ENCODE peak calls at places on chromosomes 7 and 10, in seven cellular contexts. R, Z, X, A, V, I and E are unnamed samples. For H3K4me1, the result is how much of the 10 kb centered on the place peaks cover.

GRCh38 chr10:72673280-72673679 is 18.7 kb upstream of the MCU start:
- DNase-seq in R (no peak), Z (no peak), X (no peak), A (no peak), V (no peak), I (no peak), E (no peak)

GRCh38 chr10:63266337-63267327 is 133.5 kb downstream of the NRBF2 start:
- DNase-seq in R (no peak), Z (no peak), X (no peak), A (no peak), V (no peak), I (no peak), E (no peak)

GRCh38 chr10:91974960-91975359 is 51.4 kb downstream of the BTAF1 start:
- DNase-seq in R (peak), Z (no peak), X (no peak), A (peak), V (no peak), I (no peak), E (no peak)

GRCh38 chr10:120426306-120426705 is 30.7 kb upstream of the PLPP4 start:
- DNase-seq in R (no peak), Z (no peak), X (no peak), A (no peak), V (no peak), I (no peak), E (no peak)

GRCh38 chr10:21518629-21519321 is 6.7 kb downstream of the SKIDA1 start:
- DNase-seq in R (peak), Z (peak), X (no peak), A (peak), V (no peak), I (no peak), E (no peak)

GRCh38 chr7:75888464-75889222 is 9.8 kb downstream of the RHBDD2 start:
- DNase-seq in R (no peak), Z (no peak), X (no peak), A (no peak), V (no peak), I (no peak), E (no peak)

GRCh38 chr7:107051376-107051775 is 6.9 kb downstream of the PRKAR2B start:
- DNase-seq in R (no peak), Z (no peak), X (no peak), A (peak), V (no peak), I (no peak), E (no peak)

GRCh38 chr7:140242057-140243031 is 65.6 kb upstream of the KDM7A start:
- DNase-seq in R (no peak), Z (peak), X (no peak), A (no peak), V (no peak), I (no peak), E (no peak)

GRCh38 chr10:34861293-34862004 is 46.4 kb upstream of the PARD3 start:
- DNase-seq in R (peak), Z (no peak), X (no peak), A (peak), V (no peak), I (no peak), E (no peak)

GRCh38 chr10:88810196-88810961 is 7.8 kb downstream of the LIPM start:
- DNase-seq in R (peak), Z (peak), X (peak), A (peak), V (peak), I (no peak), E (peak)

GRCh38 chr10:79184141-79184625 is 115.4 kb downstream of the ZMIZ1 start:
- DNase-seq in R (peak), Z (peak), X (peak), A (peak), V (peak), I (no peak), E (no peak)

GRCh38 chr7:13165854-13166253 is 478.4 kb downstream of the ARL4A start:
- DNase-seq in R (no peak), Z (no peak), X (no peak), A (no peak), V (no peak), I (no peak), E (no peak)

GRCh38 chr10:17647316-17647715 is 3.4 kb downstream of the STAM start:
- DNase-seq in R (no peak), Z (no peak), X (no peak), A (no peak), V (no peak), I (no peak), E (no peak)

GRCh38 chr10:43261578-43261965 is 5.3 kb downstream of the RASGEF1A start:
- DNase-seq in R (no peak), Z (no peak), X (no peak), A (no peak), V (no peak), I (no peak), E (no peak)

GRCh38 chr7:36986429-36987362 is 262.4 kb upstream of the AOAH start:
- DNase-seq in R (peak), Z (peak), X (peak), A (peak), V (peak), I (peak), E (peak)

GRCh38 chr10:21626457-21627161 is 92.6 kb downstream of the MLLT10 start:
- DNase-seq in R (peak), Z (no peak), X (no peak), A (no peak), V (no peak), I (no peak), E (no peak)

GRCh38 chr7:129703751-129704150 is 92.2 kb downstream of the NRF1 start:
- DNase-seq in R (no peak), Z (no peak), X (no peak), A (no peak), V (no peak), I (no peak), E (no peak)

GRCh38 chr7:123727071-123727837 is 21.5 kb downstream of the WASL start:
- DNase-seq in R (peak), Z (no peak), X (no peak), A (peak), V (no peak), I (no peak), E (no peak)

GRCh38 chr7:123729217-123729578 is 19.6 kb downstream of the WASL start:
- DNase-seq in R (no peak), Z (no peak), X (no peak), A (no peak), V (no peak), I (no peak), E (no peak)

GRCh38 chr7:123723913-123724312 is 24.9 kb downstream of the WASL start:
- DNase-seq in R (no peak), Z (no peak), X (no peak), A (no peak), V (no peak), I (no peak), E (no peak)

GRCh38 chr7:123725586-123726171 is 23.1 kb downstream of the WASL start:
- DNase-seq in R (no peak), Z (peak), X (no peak), A (no peak), V (no peak), I (no peak), E (no peak)

DNA sequence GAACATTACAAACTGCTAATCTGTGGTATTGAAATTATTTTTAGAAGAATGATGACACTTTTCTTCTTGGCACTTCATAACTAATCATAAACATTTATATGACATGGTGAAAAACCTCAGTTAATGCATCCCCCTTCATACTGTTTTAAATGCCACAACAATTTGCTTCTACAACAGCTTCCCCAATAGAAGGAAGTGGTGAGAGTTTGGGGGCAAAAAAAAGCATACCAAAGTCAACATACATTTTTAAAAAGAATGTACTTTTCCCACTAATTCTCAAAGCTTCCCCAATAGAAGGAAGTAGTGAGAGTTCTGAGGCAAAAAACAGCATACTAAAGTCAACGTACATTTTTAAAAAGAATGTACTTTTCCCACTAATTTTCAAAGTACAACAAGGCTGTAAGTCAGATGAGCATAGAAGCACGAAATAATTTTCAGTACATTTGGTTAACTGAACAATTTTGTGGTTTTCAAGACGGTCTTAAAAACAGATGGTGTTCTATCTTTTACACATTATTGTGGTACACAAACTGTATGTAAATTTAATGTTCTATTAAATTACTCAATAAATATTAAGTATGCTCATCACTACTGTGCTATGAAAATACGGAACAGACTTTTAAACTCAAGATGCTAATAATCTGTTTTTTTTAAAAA is 23.9 kb downstream of the WASL start:
- DNase-seq in R (no peak), Z (no peak), X (no peak), A (no peak), V (no peak), I (no peak), E (no peak)
- H3K4me1 ChIP-seq in R (under half), Z (under half), X (under half), A (under half), V (under half), I (under half), E (under half)

DNA sequence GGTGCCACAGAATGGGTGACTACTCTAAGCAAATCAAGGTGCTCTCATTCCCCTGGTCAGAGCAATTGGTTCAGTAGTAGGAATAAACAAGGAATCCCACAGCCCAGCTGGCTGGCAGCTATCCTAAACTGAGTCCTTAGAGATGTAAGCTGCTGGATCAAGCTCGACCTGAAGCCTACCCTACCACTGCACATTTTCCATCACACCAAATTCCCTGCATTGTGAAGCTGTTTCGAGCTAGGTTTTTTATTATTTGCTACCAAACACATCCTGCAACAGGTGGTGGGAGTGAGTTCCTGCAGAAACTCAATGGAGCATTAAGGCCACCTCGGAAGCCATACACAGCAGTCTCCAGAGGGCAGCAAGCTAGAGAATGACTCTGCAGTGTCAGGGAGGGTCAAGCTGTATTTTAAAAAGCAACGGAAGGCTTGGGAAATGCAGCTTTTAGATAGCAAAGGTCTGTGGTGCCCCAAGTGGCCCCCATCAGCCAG is 33.7 kb upstream of the TNRC18 start:
- DNase-seq in R (no peak), Z (no peak), X (no peak), A (no peak), V (no peak), I (no peak), E (no peak)
- H3K4ac ChIP-seq in R (no peak), Z (no peak), X (no peak), A (no peak), V (no peak), I (no peak), E (no peak)

GRCh38 chr7:25805027-25805687 is 346.8 kb upstream of the NFE2L3 start:
- DNase-seq in R (peak), Z (no peak), X (peak), A (peak), V (no peak), I (no peak), E (no peak)

GRCh38 chr7:25802057-25802456 is 349.9 kb upstream of the NFE2L3 start:
- DNase-seq in R (no peak), Z (no peak), X (no peak), A (no peak), V (no peak), I (no peak), E (no peak)

GRCh38 chr7:25804154-25804553 is 347.8 kb upstream of the NFE2L3 start:
- DNase-seq in R (no peak), Z (no peak), X (no peak), A (no peak), V (no peak), I (no peak), E (no peak)

GRCh38 chr7:25802473-25802872 is 349.5 kb upstream of the NFE2L3 start:
- DNase-seq in R (no peak), Z (no peak), X (no peak), A (no peak), V (no peak), I (no peak), E (no peak)

GRCh38 chr7:25803117-25803887 is 348.7 kb upstream of the NFE2L3 start:
- DNase-seq in R (no peak), Z (no peak), X (no peak), A (no peak), V (no peak), I (no peak), E (no peak)
- H3K23ac ChIP-seq in R (no peak), Z (no peak), X (no peak), A (no peak), V (no peak), I (no peak), E (no peak)

GRCh38 chr10:51321968-51322367 is 247.7 kb downstream of the PRKG1 start:
- DNase-seq in R (peak), Z (peak), X (peak), A (peak), V (no peak), I (no peak), E (no peak)

GRCh38 chr10:51325649-51326048 is 251.4 kb downstream of the PRKG1 start:
- DNase-seq in R (no peak), Z (no peak), X (no peak), A (no peak), V (no peak), I (no peak), E (no peak)

GRCh38 chr10:51326174-51326573 is 251.9 kb downstream of the PRKG1 start:
- DNase-seq in R (no peak), Z (no peak), X (no peak), A (no peak), V (no peak), I (no peak), E (no peak)

GRCh38 chr10:51327432-51327831 is 253.1 kb downstream of the PRKG1 start:
- DNase-seq in R (no peak), Z (no peak), X (no peak), A (no peak), V (no peak), I (no peak), E (no peak)
- H3K4me1 ChIP-seq in R (under half), Z (under half), X (under half), A (under half), V (under half), I (under half), E (under half)

GRCh38 chr7:757741-758163 is 30.7 kb upstream of the PRKAR1B start:
- DNase-seq in R (no peak), Z (no peak), X (no peak), A (no peak), V (no peak), I (no peak), E (no peak)
- H3K4ac ChIP-seq in R (no peak), Z (no peak), X (no peak), A (no peak), V (no peak), I (no peak), E (no peak)